ENCODE peak calls at places on chromosomes 2 and 18, in seven cellular contexts. I is GM12865; O is stimulated activated CD4-positive, alpha-beta T cell treated with anti-CD3 and anti-CD28 coated beads, Interleukin-4, amount 100 ng/mL, for 48 hours; L is amniotic stem cell; G is AG04450; M is activated T-cell treated with anti-CD3 and anti-CD28 coated beads for 1 hour; R is left cardiac atrium. N is an unnamed sample.
A peak's percentile ranks its signal among the peaks of the same experiment; 100 is the strongest.

GRCh38 chr2:158539176-158539895 is 82.6 kb downstream of the PKP4 start:
- DNase-seq in M (no peak), G (peak; percentile 75), R (no peak), O (no peak), L (peak; percentile 5), I (no peak), N (no peak)

GRCh38 chr18:61995547-61996062 is 102.8 kb upstream of the RNF152 start:
- DNase-seq in R (no peak), O (no peak), I (no peak), M (no peak), L (no peak), G (no peak), N (no peak)

GRCh38 chr2:64707276-64707675 is 53.6 kb upstream of the SERTAD2 start:
- DNase-seq in M (no peak), R (no peak), G (no peak), I (no peak), L (no peak), O (no peak), N (no peak)

GRCh38 chr2:26658691-26659346 is 17.7 kb upstream of the CIB4 start:
- DNase-seq in R (no peak), M (no peak), I (no peak), G (no peak), L (no peak), O (no peak), N (no peak)

GRCh38 chr2:182636694-182637093 is 79.4 kb upstream of the DNAJC10 start:
- DNase-seq in R (no peak), G (no peak), I (no peak), M (no peak), L (no peak), O (no peak), N (no peak)

GRCh38 chr18:74249181-74249968 is 42.4 kb downstream of the CYB5A start:
- DNase-seq in M (no peak), G (peak; percentile 37), I (no peak), L (no peak), R (no peak), O (no peak), N (no peak)

GRCh38 chr18:40810371-40810770 is 1144.7 kb upstream of the PIK3C3 start:
- DNase-seq in M (no peak), I (no peak), G (no peak), R (no peak), L (no peak), O (no peak), N (no peak)

GRCh38 chr18:22166070-22166972 is 3.1 kb upstream of the GATA6 start:
- DNase-seq in L (no peak), O (no peak), M (no peak), I (no peak), G (no peak), R (peak; percentile 78), N (peak; percentile 55)

GRCh38 chr2:229407170-229407569 is 136.1 kb upstream of the PID1 start:
- DNase-seq in M (no peak), G (no peak), O (no peak), L (no peak), I (no peak), R (peak; percentile 58), N (peak; percentile 92)

GRCh38 chr2:230472619-230473018 is 56.6 kb downstream of the SP100 start:
- DNase-seq in M (no peak), G (no peak), L (no peak), R (no peak), I (peak; percentile 55), O (peak; percentile 12), N (no peak)

GRCh38 chr2:51697095-51697494 is 665.2 kb upstream of the NRXN1 start:
- DNase-seq in O (no peak), G (no peak), L (no peak), I (no peak), M (no peak), R (no peak), N (no peak)

GRCh38 chr2:151289972-151290335 is 486 bp upstream of the NMI start:
- DNase-seq in G (no peak), M (no peak), O (no peak), L (no peak), R (no peak), I (no peak), N (peak; percentile 42)

GRCh38 chr2:10901160-10901559 is 10.6 kb upstream of the KCNF1 start:
- DNase-seq in R (no peak), I (no peak), G (no peak), M (no peak), O (no peak), L (no peak), N (no peak)

GRCh38 chr2:118049140-118050128 is 35.6 kb upstream of the CCDC93 start:
- DNase-seq in I (peak; percentile 38), O (no peak), M (no peak), L (no peak), G (no peak), R (no peak), N (no peak)

GRCh38 chr18:67652296-67652695 is 135.8 kb upstream of the DSEL start:
- DNase-seq in O (no peak), M (no peak), G (no peak), R (no peak), L (no peak), I (no peak), N (no peak)

GRCh38 chr2:96888082-96889011 is 18.5 kb upstream of the SEMA4C start:
- DNase-seq in I (no peak), L (no peak), R (no peak), G (no peak), M (no peak), O (no peak), N (no peak)

GRCh38 chr2:237650455-237650850 is 23.1 kb downstream of the LRRFIP1 start:
- DNase-seq in L (no peak), R (no peak), I (no peak), G (no peak), M (no peak), O (no peak), N (no peak)

GRCh38 chr2:231554748-231555545 is 24.7 kb upstream of the NMUR1 start:
- DNase-seq in O (no peak), R (peak; percentile 65), G (peak; percentile 13), M (no peak), L (no peak), I (peak; percentile 32), N (peak; percentile 83)

GRCh38 chr2:36753706-36754221 is 57.3 kb downstream of the VIT start:
- DNase-seq in I (no peak), G (no peak), R (no peak), M (no peak), O (no peak), L (no peak), N (no peak)

GRCh38 chr2:222864296-222864695 is 3.5 kb downstream of the ACSL3 start:
- DNase-seq in I (no peak), L (no peak), G (peak; percentile 44), M (no peak), R (no peak), O (no peak), N (no peak)